ENCODE peak calls at places on chromosomes 3 and 15, in ten cellular contexts. One of them, this sample, is unnamed.
A peak's percentile ranks its signal among the peaks of the same experiment; 100 is the strongest.

GRCh38 chr3:57079221-57079831 is 18.9 kb downstream of the SPATA12 start:
- DNase-seq in lower leg skin: no peak
- DNase-seq in stimulated activated CD8-positive, alpha-beta memory T cell treated with anti-CD3 and anti-CD28 coated beads, Interleukin-15, amount 100 ng/mL, for 1 hour: no peak
- DNase-seq in M059J: peak; percentile 44
- DNase-seq in natural killer cell treated with Interleukin-12 subunit alpha and Interleukin-12 subunit beta and Interleukin-15 and Interleukin-18, amount 100 ng/mL, for 72 hours: no peak
- DNase-seq in tibial artery: peak; percentile 33
- DNase-seq in NCI-H524 treated with DMSO at 0.1 percent for 48 hours: no peak
- DNase-seq in AG10803: peak; percentile 18
- DNase-seq in T-cell: no peak
- DNase-seq in endothelial cell: peak; percentile 66
- DNase-seq in this sample: no peak

GRCh38 chr3:100611221-100611620 is 1.8 kb downstream of the ADGRG7 start:
- DNase-seq in lower leg skin: no peak
- DNase-seq in stimulated activated CD8-positive, alpha-beta memory T cell treated with anti-CD3 and anti-CD28 coated beads, Interleukin-15, amount 100 ng/mL, for 1 hour: no peak
- DNase-seq in M059J: no peak
- DNase-seq in natural killer cell treated with Interleukin-12 subunit alpha and Interleukin-12 subunit beta and Interleukin-15 and Interleukin-18, amount 100 ng/mL, for 72 hours: no peak
- DNase-seq in tibial artery: no peak
- DNase-seq in NCI-H524 treated with DMSO at 0.1 percent for 48 hours: no peak
- DNase-seq in AG10803: no peak
- DNase-seq in T-cell: no peak
- DNase-seq in endothelial cell: no peak
- DNase-seq in this sample: no peak

GRCh38 chr3:129238945-129239705 is 10.3 kb upstream of the COPG1 start:
- DNase-seq in lower leg skin: peak; percentile 58
- DNase-seq in stimulated activated CD8-positive, alpha-beta memory T cell treated with anti-CD3 and anti-CD28 coated beads, Interleukin-15, amount 100 ng/mL, for 1 hour: no peak
- DNase-seq in M059J: no peak
- DNase-seq in natural killer cell treated with Interleukin-12 subunit alpha and Interleukin-12 subunit beta and Interleukin-15 and Interleukin-18, amount 100 ng/mL, for 72 hours: peak; percentile 71
- DNase-seq in tibial artery: peak; percentile 31
- DNase-seq in NCI-H524 treated with DMSO at 0.1 percent for 48 hours: no peak
- DNase-seq in AG10803: peak; percentile 79
- DNase-seq in T-cell: no peak
- DNase-seq in endothelial cell: no peak
- DNase-seq in this sample: no peak

GRCh38 chr15:33780011-33780768 is 188.1 kb upstream of the CHRM5 start:
- DNase-seq in lower leg skin: no peak
- DNase-seq in stimulated activated CD8-positive, alpha-beta memory T cell treated with anti-CD3 and anti-CD28 coated beads, Interleukin-15, amount 100 ng/mL, for 1 hour: no peak
- DNase-seq in M059J: no peak
- DNase-seq in natural killer cell treated with Interleukin-12 subunit alpha and Interleukin-12 subunit beta and Interleukin-15 and Interleukin-18, amount 100 ng/mL, for 72 hours: no peak
- DNase-seq in tibial artery: no peak
- DNase-seq in NCI-H524 treated with DMSO at 0.1 percent for 48 hours: no peak
- DNase-seq in AG10803: no peak
- DNase-seq in T-cell: no peak
- DNase-seq in endothelial cell: no peak
- DNase-seq in this sample: no peak

GRCh38 chr15:63908986-63909385 is 75.2 kb upstream of the HERC1 start:
- DNase-seq in lower leg skin: no peak
- DNase-seq in stimulated activated CD8-positive, alpha-beta memory T cell treated with anti-CD3 and anti-CD28 coated beads, Interleukin-15, amount 100 ng/mL, for 1 hour: no peak
- DNase-seq in M059J: peak; percentile 84
- DNase-seq in natural killer cell treated with Interleukin-12 subunit alpha and Interleukin-12 subunit beta and Interleukin-15 and Interleukin-18, amount 100 ng/mL, for 72 hours: no peak
- DNase-seq in tibial artery: no peak
- DNase-seq in NCI-H524 treated with DMSO at 0.1 percent for 48 hours: no peak
- DNase-seq in AG10803: peak; percentile 29
- DNase-seq in T-cell: no peak
- DNase-seq in endothelial cell: no peak
- DNase-seq in this sample: no peak

GRCh38 chr3:44105571-44105970 is 136.1 kb upstream of the TOPAZ1 start:
- DNase-seq in lower leg skin: no peak
- DNase-seq in stimulated activated CD8-positive, alpha-beta memory T cell treated with anti-CD3 and anti-CD28 coated beads, Interleukin-15, amount 100 ng/mL, for 1 hour: no peak
- DNase-seq in M059J: no peak
- DNase-seq in natural killer cell treated with Interleukin-12 subunit alpha and Interleukin-12 subunit beta and Interleukin-15 and Interleukin-18, amount 100 ng/mL, for 72 hours: no peak
- DNase-seq in tibial artery: no peak
- DNase-seq in NCI-H524 treated with DMSO at 0.1 percent for 48 hours: no peak
- DNase-seq in AG10803: no peak
- DNase-seq in T-cell: no peak
- DNase-seq in endothelial cell: no peak
- DNase-seq in this sample: no peak

GRCh38 chr15:61315471-61315870 is 86.4 kb upstream of the RORA start:
- DNase-seq in lower leg skin: no peak
- DNase-seq in stimulated activated CD8-positive, alpha-beta memory T cell treated with anti-CD3 and anti-CD28 coated beads, Interleukin-15, amount 100 ng/mL, for 1 hour: no peak
- DNase-seq in M059J: no peak
- DNase-seq in natural killer cell treated with Interleukin-12 subunit alpha and Interleukin-12 subunit beta and Interleukin-15 and Interleukin-18, amount 100 ng/mL, for 72 hours: no peak
- DNase-seq in tibial artery: no peak
- DNase-seq in NCI-H524 treated with DMSO at 0.1 percent for 48 hours: no peak
- DNase-seq in AG10803: no peak
- DNase-seq in T-cell: no peak
- DNase-seq in endothelial cell: no peak
- DNase-seq in this sample: no peak

GRCh38 chr3:73734376-73734775 is 109.6 kb upstream of the PDZRN3 start:
- DNase-seq in lower leg skin: no peak
- DNase-seq in stimulated activated CD8-positive, alpha-beta memory T cell treated with anti-CD3 and anti-CD28 coated beads, Interleukin-15, amount 100 ng/mL, for 1 hour: no peak
- DNase-seq in M059J: no peak
- DNase-seq in natural killer cell treated with Interleukin-12 subunit alpha and Interleukin-12 subunit beta and Interleukin-15 and Interleukin-18, amount 100 ng/mL, for 72 hours: no peak
- DNase-seq in tibial artery: no peak
- DNase-seq in NCI-H524 treated with DMSO at 0.1 percent for 48 hours: no peak
- DNase-seq in AG10803: no peak
- DNase-seq in T-cell: no peak
- DNase-seq in endothelial cell: no peak
- DNase-seq in this sample: no peak

GRCh38 chr3:128452120-128452519 is 14.6 kb downstream of the DNAJB8 start:
- DNase-seq in lower leg skin: no peak
- DNase-seq in stimulated activated CD8-positive, alpha-beta memory T cell treated with anti-CD3 and anti-CD28 coated beads, Interleukin-15, amount 100 ng/mL, for 1 hour: no peak
- DNase-seq in M059J: no peak
- DNase-seq in natural killer cell treated with Interleukin-12 subunit alpha and Interleukin-12 subunit beta and Interleukin-15 and Interleukin-18, amount 100 ng/mL, for 72 hours: no peak
- DNase-seq in tibial artery: no peak
- DNase-seq in NCI-H524 treated with DMSO at 0.1 percent for 48 hours: no peak
- DNase-seq in AG10803: no peak
- DNase-seq in T-cell: no peak
- DNase-seq in endothelial cell: no peak
- DNase-seq in this sample: no peak

GRCh38 chr15:91258436-91258779 is 158.4 kb downstream of the SV2B start:
- DNase-seq in lower leg skin: no peak
- DNase-seq in stimulated activated CD8-positive, alpha-beta memory T cell treated with anti-CD3 and anti-CD28 coated beads, Interleukin-15, amount 100 ng/mL, for 1 hour: no peak
- DNase-seq in M059J: peak; percentile 40
- DNase-seq in natural killer cell treated with Interleukin-12 subunit alpha and Interleukin-12 subunit beta and Interleukin-15 and Interleukin-18, amount 100 ng/mL, for 72 hours: no peak
- DNase-seq in tibial artery: no peak
- DNase-seq in NCI-H524 treated with DMSO at 0.1 percent for 48 hours: no peak
- DNase-seq in AG10803: no peak
- DNase-seq in T-cell: no peak
- DNase-seq in endothelial cell: peak; percentile 27
- DNase-seq in this sample: no peak

GRCh38 chr3:189186093-189186492 is 14.3 kb downstream of the TPRG1 start:
- DNase-seq in lower leg skin: no peak
- DNase-seq in stimulated activated CD8-positive, alpha-beta memory T cell treated with anti-CD3 and anti-CD28 coated beads, Interleukin-15, amount 100 ng/mL, for 1 hour: no peak
- DNase-seq in M059J: peak; percentile 53
- DNase-seq in natural killer cell treated with Interleukin-12 subunit alpha and Interleukin-12 subunit beta and Interleukin-15 and Interleukin-18, amount 100 ng/mL, for 72 hours: no peak
- DNase-seq in tibial artery: peak; percentile 44
- DNase-seq in NCI-H524 treated with DMSO at 0.1 percent for 48 hours: no peak
- DNase-seq in AG10803: peak; percentile 8
- DNase-seq in T-cell: no peak
- DNase-seq in endothelial cell: no peak
- DNase-seq in this sample: no peak

GRCh38 chr15:85030301-85031049 is 48.8 kb downstream of the PDE8A start:
- DNase-seq in lower leg skin: no peak
- DNase-seq in stimulated activated CD8-positive, alpha-beta memory T cell treated with anti-CD3 and anti-CD28 coated beads, Interleukin-15, amount 100 ng/mL, for 1 hour: no peak
- DNase-seq in M059J: peak; percentile 80
- DNase-seq in natural killer cell treated with Interleukin-12 subunit alpha and Interleukin-12 subunit beta and Interleukin-15 and Interleukin-18, amount 100 ng/mL, for 72 hours: no peak
- DNase-seq in tibial artery: no peak
- DNase-seq in NCI-H524 treated with DMSO at 0.1 percent for 48 hours: no peak
- DNase-seq in AG10803: peak; percentile 42
- DNase-seq in T-cell: no peak
- DNase-seq in endothelial cell: no peak
- DNase-seq in this sample: no peak

GRCh38 chr3:12866836-12867235 is 25.5 kb upstream of the RPL32 start:
- DNase-seq in lower leg skin: no peak
- DNase-seq in stimulated activated CD8-positive, alpha-beta memory T cell treated with anti-CD3 and anti-CD28 coated beads, Interleukin-15, amount 100 ng/mL, for 1 hour: no peak
- DNase-seq in M059J: no peak
- DNase-seq in natural killer cell treated with Interleukin-12 subunit alpha and Interleukin-12 subunit beta and Interleukin-15 and Interleukin-18, amount 100 ng/mL, for 72 hours: no peak
- DNase-seq in tibial artery: no peak
- DNase-seq in NCI-H524 treated with DMSO at 0.1 percent for 48 hours: no peak
- DNase-seq in AG10803: no peak
- DNase-seq in T-cell: no peak
- DNase-seq in endothelial cell: no peak
- DNase-seq in this sample: no peak

GRCh38 chr3:188153498-188153948 is 434 bp upstream of the LPP start:
- DNase-seq in lower leg skin: peak; percentile 78
- DNase-seq in stimulated activated CD8-positive, alpha-beta memory T cell treated with anti-CD3 and anti-CD28 coated beads, Interleukin-15, amount 100 ng/mL, for 1 hour: no peak
- DNase-seq in M059J: peak; percentile 96
- DNase-seq in natural killer cell treated with Interleukin-12 subunit alpha and Interleukin-12 subunit beta and Interleukin-15 and Interleukin-18, amount 100 ng/mL, for 72 hours: peak; percentile 71
- DNase-seq in tibial artery: peak; percentile 85
- DNase-seq in NCI-H524 treated with DMSO at 0.1 percent for 48 hours: peak; percentile 20
- DNase-seq in AG10803: peak; percentile 94
- DNase-seq in T-cell: peak; percentile 7
- DNase-seq in endothelial cell: peak; percentile 78
- DNase-seq in this sample: no peak

GRCh38 chr3:133899309-133899708 is 3.6 kb upstream of the RAB6B start:
- DNase-seq in lower leg skin: no peak
- DNase-seq in stimulated activated CD8-positive, alpha-beta memory T cell treated with anti-CD3 and anti-CD28 coated beads, Interleukin-15, amount 100 ng/mL, for 1 hour: no peak
- DNase-seq in M059J: no peak
- DNase-seq in natural killer cell treated with Interleukin-12 subunit alpha and Interleukin-12 subunit beta and Interleukin-15 and Interleukin-18, amount 100 ng/mL, for 72 hours: no peak
- DNase-seq in tibial artery: no peak
- DNase-seq in NCI-H524 treated with DMSO at 0.1 percent for 48 hours: no peak
- DNase-seq in AG10803: no peak
- DNase-seq in T-cell: no peak
- DNase-seq in endothelial cell: no peak
- DNase-seq in this sample: no peak

GRCh38 chr15:78308422-78309021 is 9.1 kb upstream of the SKIC8 start:
- DNase-seq in lower leg skin: peak; percentile 41
- DNase-seq in stimulated activated CD8-positive, alpha-beta memory T cell treated with anti-CD3 and anti-CD28 coated beads, Interleukin-15, amount 100 ng/mL, for 1 hour: no peak
- DNase-seq in M059J: peak; percentile 42
- DNase-seq in natural killer cell treated with Interleukin-12 subunit alpha and Interleukin-12 subunit beta and Interleukin-15 and Interleukin-18, amount 100 ng/mL, for 72 hours: peak; percentile 72
- DNase-seq in tibial artery: peak; percentile 47
- DNase-seq in NCI-H524 treated with DMSO at 0.1 percent for 48 hours: peak; percentile 52
- DNase-seq in AG10803: peak; percentile 58
- DNase-seq in T-cell: peak; percentile 16
- DNase-seq in endothelial cell: peak; percentile 91
- DNase-seq in this sample: no peak

GRCh38 chr3:12997387-12997786 is 75.8 kb downstream of the IQSEC1 start:
- DNase-seq in lower leg skin: no peak
- DNase-seq in stimulated activated CD8-positive, alpha-beta memory T cell treated with anti-CD3 and anti-CD28 coated beads, Interleukin-15, amount 100 ng/mL, for 1 hour: no peak
- DNase-seq in M059J: no peak
- DNase-seq in natural killer cell treated with Interleukin-12 subunit alpha and Interleukin-12 subunit beta and Interleukin-15 and Interleukin-18, amount 100 ng/mL, for 72 hours: no peak
- DNase-seq in tibial artery: no peak
- DNase-seq in NCI-H524 treated with DMSO at 0.1 percent for 48 hours: no peak
- DNase-seq in AG10803: no peak
- DNase-seq in T-cell: no peak
- DNase-seq in endothelial cell: no peak
- DNase-seq in this sample: no peak

GRCh38 chr3:184320099-184320445 is 5.7 kb downstream of the EIF4G1 start:
- DNase-seq in lower leg skin: peak; percentile 96
- DNase-seq in stimulated activated CD8-positive, alpha-beta memory T cell treated with anti-CD3 and anti-CD28 coated beads, Interleukin-15, amount 100 ng/mL, for 1 hour: no peak
- DNase-seq in M059J: peak; percentile 99
- DNase-seq in natural killer cell treated with Interleukin-12 subunit alpha and Interleukin-12 subunit beta and Interleukin-15 and Interleukin-18, amount 100 ng/mL, for 72 hours: no peak
- DNase-seq in tibial artery: peak; percentile 98
- DNase-seq in NCI-H524 treated with DMSO at 0.1 percent for 48 hours: no peak
- DNase-seq in AG10803: peak; percentile 97
- DNase-seq in T-cell: no peak
- DNase-seq in endothelial cell: no peak
- DNase-seq in this sample: no peak

GRCh38 chr3:13500133-13500885 is 20.2 kb downstream of the HDAC11 start:
- DNase-seq in lower leg skin: no peak
- DNase-seq in stimulated activated CD8-positive, alpha-beta memory T cell treated with anti-CD3 and anti-CD28 coated beads, Interleukin-15, amount 100 ng/mL, for 1 hour: no peak
- DNase-seq in M059J: no peak
- DNase-seq in natural killer cell treated with Interleukin-12 subunit alpha and Interleukin-12 subunit beta and Interleukin-15 and Interleukin-18, amount 100 ng/mL, for 72 hours: peak; percentile 42
- DNase-seq in tibial artery: no peak
- DNase-seq in NCI-H524 treated with DMSO at 0.1 percent for 48 hours: no peak
- DNase-seq in AG10803: no peak
- DNase-seq in T-cell: no peak
- DNase-seq in endothelial cell: peak; percentile 64
- DNase-seq in this sample: no peak

GRCh38 chr3:86239956-86240355 is 751.0 kb downstream of the VGLL3 start:
- DNase-seq in lower leg skin: no peak
- DNase-seq in stimulated activated CD8-positive, alpha-beta memory T cell treated with anti-CD3 and anti-CD28 coated beads, Interleukin-15, amount 100 ng/mL, for 1 hour: no peak
- DNase-seq in M059J: no peak
- DNase-seq in natural killer cell treated with Interleukin-12 subunit alpha and Interleukin-12 subunit beta and Interleukin-15 and Interleukin-18, amount 100 ng/mL, for 72 hours: no peak
- DNase-seq in tibial artery: no peak
- DNase-seq in NCI-H524 treated with DMSO at 0.1 percent for 48 hours: no peak
- DNase-seq in AG10803: no peak
- DNase-seq in T-cell: no peak
- DNase-seq in endothelial cell: no peak
- DNase-seq in this sample: no peak

GRCh38 chr3:67605377-67605776 is 49.0 kb downstream of the SUCLG2 start:
- DNase-seq in lower leg skin: no peak
- DNase-seq in stimulated activated CD8-positive, alpha-beta memory T cell treated with anti-CD3 and anti-CD28 coated beads, Interleukin-15, amount 100 ng/mL, for 1 hour: no peak
- DNase-seq in M059J: peak; percentile 63
- DNase-seq in natural killer cell treated with Interleukin-12 subunit alpha and Interleukin-12 subunit beta and Interleukin-15 and Interleukin-18, amount 100 ng/mL, for 72 hours: no peak
- DNase-seq in tibial artery: no peak
- DNase-seq in NCI-H524 treated with DMSO at 0.1 percent for 48 hours: no peak
- DNase-seq in AG10803: peak; percentile 78
- DNase-seq in T-cell: no peak
- DNase-seq in endothelial cell: no peak
- DNase-seq in this sample: no peak

GRCh38 chr3:50605901-50606326 is 5.7 kb downstream of the CISH start:
- DNase-seq in lower leg skin: no peak
- DNase-seq in stimulated activated CD8-positive, alpha-beta memory T cell treated with anti-CD3 and anti-CD28 coated beads, Interleukin-15, amount 100 ng/mL, for 1 hour: no peak
- DNase-seq in M059J: no peak
- DNase-seq in natural killer cell treated with Interleukin-12 subunit alpha and Interleukin-12 subunit beta and Interleukin-15 and Interleukin-18, amount 100 ng/mL, for 72 hours: no peak
- DNase-seq in tibial artery: no peak
- DNase-seq in NCI-H524 treated with DMSO at 0.1 percent for 48 hours: no peak
- DNase-seq in AG10803: no peak
- DNase-seq in T-cell: no peak
- DNase-seq in endothelial cell: no peak
- DNase-seq in this sample: no peak

GRCh38 chr3:111917300-111917699 is 58.2 kb downstream of the PHLDB2 start:
- DNase-seq in lower leg skin: no peak
- DNase-seq in stimulated activated CD8-positive, alpha-beta memory T cell treated with anti-CD3 and anti-CD28 coated beads, Interleukin-15, amount 100 ng/mL, for 1 hour: no peak
- DNase-seq in M059J: peak; percentile 86
- DNase-seq in natural killer cell treated with Interleukin-12 subunit alpha and Interleukin-12 subunit beta and Interleukin-15 and Interleukin-18, amount 100 ng/mL, for 72 hours: no peak
- DNase-seq in tibial artery: no peak
- DNase-seq in NCI-H524 treated with DMSO at 0.1 percent for 48 hours: no peak
- DNase-seq in AG10803: peak; percentile 46
- DNase-seq in T-cell: no peak
- DNase-seq in endothelial cell: no peak
- DNase-seq in this sample: no peak

GRCh38 chr3:8987673-8988655 is 24.7 kb upstream of the RAD18 start:
- DNase-seq in lower leg skin: peak; percentile 59
- DNase-seq in stimulated activated CD8-positive, alpha-beta memory T cell treated with anti-CD3 and anti-CD28 coated beads, Interleukin-15, amount 100 ng/mL, for 1 hour: peak; percentile 20
- DNase-seq in M059J: peak; percentile 48
- DNase-seq in natural killer cell treated with Interleukin-12 subunit alpha and Interleukin-12 subunit beta and Interleukin-15 and Interleukin-18, amount 100 ng/mL, for 72 hours: peak; percentile 61
- DNase-seq in tibial artery: peak; percentile 64
- DNase-seq in NCI-H524 treated with DMSO at 0.1 percent for 48 hours: peak; percentile 5
- DNase-seq in AG10803: peak; percentile 41
- DNase-seq in T-cell: peak; percentile 62
- DNase-seq in endothelial cell: peak; percentile 79
- DNase-seq in this sample: peak; percentile 29

GRCh38 chr3:15989419-15989818 is 185.1 kb upstream of the GALNT15 start:
- DNase-seq in lower leg skin: no peak
- DNase-seq in stimulated activated CD8-positive, alpha-beta memory T cell treated with anti-CD3 and anti-CD28 coated beads, Interleukin-15, amount 100 ng/mL, for 1 hour: no peak
- DNase-seq in M059J: no peak
- DNase-seq in natural killer cell treated with Interleukin-12 subunit alpha and Interleukin-12 subunit beta and Interleukin-15 and Interleukin-18, amount 100 ng/mL, for 72 hours: no peak
- DNase-seq in tibial artery: no peak
- DNase-seq in NCI-H524 treated with DMSO at 0.1 percent for 48 hours: no peak
- DNase-seq in AG10803: peak; percentile 73
- DNase-seq in T-cell: no peak
- DNase-seq in endothelial cell: no peak
- DNase-seq in this sample: no peak

GRCh38 chr3:124391774-124392173 is 338.5 kb upstream of the UMPS start:
- DNase-seq in lower leg skin: no peak
- DNase-seq in stimulated activated CD8-positive, alpha-beta memory T cell treated with anti-CD3 and anti-CD28 coated beads, Interleukin-15, amount 100 ng/mL, for 1 hour: no peak
- DNase-seq in M059J: no peak
- DNase-seq in natural killer cell treated with Interleukin-12 subunit alpha and Interleukin-12 subunit beta and Interleukin-15 and Interleukin-18, amount 100 ng/mL, for 72 hours: no peak
- DNase-seq in tibial artery: no peak
- DNase-seq in NCI-H524 treated with DMSO at 0.1 percent for 48 hours: no peak
- DNase-seq in AG10803: no peak
- DNase-seq in T-cell: no peak
- DNase-seq in endothelial cell: no peak
- DNase-seq in this sample: no peak

GRCh38 chr3:9403463-9403862 is 6.0 kb downstream of the SETD5 start:
- DNase-seq in lower leg skin: no peak
- DNase-seq in stimulated activated CD8-positive, alpha-beta memory T cell treated with anti-CD3 and anti-CD28 coated beads, Interleukin-15, amount 100 ng/mL, for 1 hour: no peak
- DNase-seq in M059J: no peak
- DNase-seq in natural killer cell treated with Interleukin-12 subunit alpha and Interleukin-12 subunit beta and Interleukin-15 and Interleukin-18, amount 100 ng/mL, for 72 hours: no peak
- DNase-seq in tibial artery: no peak
- DNase-seq in NCI-H524 treated with DMSO at 0.1 percent for 48 hours: no peak
- DNase-seq in AG10803: no peak
- DNase-seq in T-cell: no peak
- DNase-seq in endothelial cell: no peak
- DNase-seq in this sample: no peak

GRCh38 chr3:112579697-112580096 is 17.9 kb downstream of the SLC35A5 start:
- DNase-seq in lower leg skin: no peak
- DNase-seq in stimulated activated CD8-positive, alpha-beta memory T cell treated with anti-CD3 and anti-CD28 coated beads, Interleukin-15, amount 100 ng/mL, for 1 hour: no peak
- DNase-seq in M059J: peak; percentile 57
- DNase-seq in natural killer cell treated with Interleukin-12 subunit alpha and Interleukin-12 subunit beta and Interleukin-15 and Interleukin-18, amount 100 ng/mL, for 72 hours: no peak
- DNase-seq in tibial artery: no peak
- DNase-seq in NCI-H524 treated with DMSO at 0.1 percent for 48 hours: no peak
- DNase-seq in AG10803: peak; percentile 84
- DNase-seq in T-cell: no peak
- DNase-seq in endothelial cell: no peak
- DNase-seq in this sample: no peak

This sample was measured in memory B cell.